ENCODE peak calls at places on chromosomes 2 and 18, in four cellular contexts. A is GM23248, E is mesendoderm, N is Karpas-422. U is an unnamed sample.
A peak's percentile ranks its signal among the peaks of the same experiment; 100 is the strongest.

GRCh38 chr2:70987386-70987785 is 7.3 kb downstream of the TEX261 start:
- DNase-seq in A (no peak), E (no peak), N (no peak), U (no peak)

GRCh38 chr2:73851274-73851673 is 22.5 kb downstream of the STAMBP start:
- DNase-seq in A (peak; percentile 5), E (peak; percentile 56), N (peak; percentile 68), U (no peak)

GRCh38 chr2:21782866-21783265 is 659.1 kb downstream of the TDRD15 start:
- DNase-seq in A (no peak), E (no peak), N (no peak), U (no peak)

GRCh38 chr2:221629478-221629877 is 57.4 kb upstream of the EPHA4 start:
- DNase-seq in A (peak; percentile 91), E (peak; percentile 54), N (no peak), U (no peak)

GRCh38 chr2:49686291-49686690 is 532.0 kb upstream of the FSHR start:
- DNase-seq in A (no peak), E (peak; percentile 40), N (no peak), U (no peak)

GRCh38 chr2:126642031-126642430 is 13.9 kb upstream of the GYPC start:
- DNase-seq in A (no peak), E (no peak), N (no peak), U (no peak)

GRCh38 chr2:111523009-111523408 is 361.0 kb downstream of the ANAPC1 start:
- DNase-seq in A (no peak), E (no peak), N (no peak), U (no peak)

GRCh38 chr2:181472990-181473389 is 15.8 kb downstream of the ITGA4 start:
- DNase-seq in A (no peak), E (no peak), N (no peak), U (no peak)

GRCh38 chr2:185291035-185291647 is 447.5 kb upstream of the FSIP2 start:
- DNase-seq in A (peak; percentile 62), E (peak; percentile 84), N (peak; percentile 81), U (peak; percentile 46)

GRCh38 chr2:46922606-46923005 is 7.0 kb upstream of the MCFD2 start:
- DNase-seq in A (no peak), E (no peak), N (no peak), U (no peak)

GRCh38 chr2:25955036-25955435 is 27.3 kb downstream of the KIF3C start:
- DNase-seq in A (peak; percentile 57), E (no peak), N (no peak), U (no peak)

GRCh38 chr2:199572571-199572970 is 114.8 kb upstream of the SATB2 start:
- DNase-seq in A (no peak), E (no peak), N (no peak), U (no peak)

GRCh38 chr18:79787527-79788095 is 10.1 kb upstream of the KCNG2 start:
- DNase-seq in A (no peak), E (no peak), N (no peak), U (no peak)

GRCh38 chr2:54207666-54208195 is 48.3 kb downstream of the TSPYL6 start:
- DNase-seq in A (peak; percentile 32), E (no peak), N (no peak), U (no peak)

GRCh38 chr18:11310476-11311086 is 161.2 kb upstream of the PIEZO2 start:
- DNase-seq in A (peak; percentile 61), E (peak; percentile 56), N (peak; percentile 81), U (no peak)

GRCh38 chr2:10659898-10660568 is 29.7 kb downstream of the NOL10 start:
- DNase-seq in A (peak; percentile 86), E (peak; percentile 45), N (peak; percentile 55), U (no peak)

GRCh38 chr2:241413929-241414580 is 58.0 kb downstream of the FARP2 start:
- DNase-seq in A (peak; percentile 34), E (no peak), N (peak; percentile 6), U (no peak)

GRCh38 chr2:164747786-164748433 is 93.7 kb downstream of the COBLL1 start:
- DNase-seq in A (no peak), E (no peak), N (no peak), U (no peak)

GRCh38 chr2:159564081-159564480 is 52.3 kb downstream of the BAZ2B start:
- DNase-seq in A (peak; percentile 9), E (peak; percentile 57), N (no peak), U (no peak)

GRCh38 chr2:31233741-31234689 is at the start of gene EHD3:
- DNase-seq in A (peak; percentile 97), E (peak; percentile 99), N (peak; percentile 98), U (peak; percentile 93)

GRCh38 chr18:51039138-51040112 is 9.4 kb downstream of the SMAD4 start:
- DNase-seq in A (peak; percentile 43), E (peak; percentile 78), N (no peak), U (no peak)
- H3K4me3 ChIP-seq in A (no peak overlapping the region), E (no peak overlapping the region), N (no peak overlapping the region), U (no peak overlapping the region)

GRCh38 chr2:217905906-217906305 is 96.9 kb downstream of the TNS1 start:
- DNase-seq in A (no peak), E (no peak), N (no peak), U (peak; percentile 62)
- H3K4me1 ChIP-seq in A (peaks cover 44% of the 10 kb centered on the region), E (no peaks in the 10 kb centered on the region), N (no peaks in the 10 kb centered on the region), U (peaks cover 13% of the 10 kb centered on the region)

GRCh38 chr18:9506046-9506792 is 30.9 kb downstream of the RALBP1 start:
- DNase-seq in A (peak; percentile 21), E (peak; percentile 45), N (peak; percentile 54), U (no peak)
- H3K27ac ChIP-seq in A (no peak overlapping the region), E (no peak overlapping the region), N (peak overlapping the region; percentile 13), U (no peak overlapping the region)

GRCh38 chr2:189116059-189116458 is 63.5 kb downstream of the COL5A2 start:
- DNase-seq in A (peak; percentile 62), E (peak; percentile 47), N (no peak), U (no peak)
- H3K4me3 ChIP-seq in A (peak overlapping the region; percentile 3), E (no peak overlapping the region), N (no peak overlapping the region), U (no peak overlapping the region)

GRCh38 chr2:43241558-43241957 is 15.2 kb upstream of the ZFP36L2 start:
- DNase-seq in A (no peak), E (no peak), N (no peak), U (no peak)
- H3K4me1 ChIP-seq in A (peaks cover 8% of the 10 kb centered on the region), E (no peaks in the 10 kb centered on the region), N (peaks cover 4% of the 10 kb centered on the region), U (no peaks in the 10 kb centered on the region)

GRCh38 chr2:170401187-170401586 is 223.2 kb downstream of the MYO3B start:
- DNase-seq in A (no peak), E (no peak), N (no peak), U (no peak)
- H3K27ac ChIP-seq in A (no peak overlapping the region), E (no peak overlapping the region), N (no peak overlapping the region), U (no peak overlapping the region)

GRCh38 chr2:171407030-171407707 is 26.6 kb downstream of the METTL8 start:
- DNase-seq in A (no peak), E (no peak), N (no peak), U (no peak)
- H3K4me3 ChIP-seq in A (no peak overlapping the region), E (no peak overlapping the region), N (no peak overlapping the region), U (no peak overlapping the region)